ENCODE peak calls at places on chromosomes 3 and 15, in eight cellular contexts. I is transverse colon, G is stomach, K is spleen, U is breast epithelium, A is GM23338, X is SK-N-MC, E is endothelial cell of umbilical vein. T is an unnamed sample.

GRCh38 chr3:177448987-177449975 is 252.0 kb upstream of the TBL1XR1 start:
- DNase-seq in X (peak; percentile 77), K (peak; percentile 82), U (peak; percentile 73), G (no peak), A (no peak), E (no peak), I (no peak), T (no peak)

GRCh38 chr3:134959516-134959915 is 164.5 kb downstream of the EPHB1 start:
- DNase-seq in X (no peak), I (no peak), G (no peak), A (no peak), U (no peak), K (no peak), E (no peak), T (no peak)

GRCh38 chr3:52402101-52402521 is 42.8 kb downstream of the SEMA3G start:
- DNase-seq in U (no peak), X (no peak), I (no peak), G (no peak), K (peak; percentile 72), E (no peak), A (no peak), T (no peak)

GRCh38 chr3:71512000-71512399 is 71.5 kb downstream of the FOXP1 start:
- DNase-seq in X (no peak), A (peak; percentile 88), E (no peak), I (peak; percentile 16), G (no peak), K (no peak), U (no peak), T (no peak)

GRCh38 chr3:47024932-47025331 is 45.5 kb downstream of the NBEAL2 start:
- DNase-seq in X (no peak), U (no peak), I (no peak), K (no peak), A (no peak), E (no peak), G (no peak), T (no peak)

GRCh38 chr3:71890356-71890931 is 105.5 kb upstream of the PROK2 start:
- DNase-seq in G (no peak), U (no peak), E (no peak), I (no peak), A (no peak), X (no peak), K (no peak), T (no peak)

GRCh38 chr3:72791132-72791531 is 57.1 kb downstream of the SHQ1 start:
- DNase-seq in X (no peak), K (no peak), I (no peak), A (no peak), U (no peak), E (peak; percentile 16), G (no peak), T (no peak)

GRCh38 chr15:70852501-70853269 is 1.3 kb downstream of the LARP6 start:
- DNase-seq in I (no peak), A (no peak), U (no peak), E (peak; percentile 28), X (no peak), K (no peak), G (no peak), T (no peak)

GRCh38 chr3:191376742-191377141 is 46.4 kb upstream of the UTS2B start:
- DNase-seq in U (no peak), A (no peak), E (peak; percentile 92), K (no peak), X (peak; percentile 22), G (no peak), I (no peak), T (no peak)

GRCh38 chr3:117873236-117873635 is 1161.4 kb downstream of the IGSF11 start:
- DNase-seq in U (no peak), X (no peak), I (peak; percentile 10), G (no peak), K (no peak), E (peak; percentile 34), A (no peak), T (no peak)

GRCh38 chr3:178436773-178437172 is 99.5 kb upstream of the KCNMB2 start:
- DNase-seq in K (no peak), I (no peak), U (no peak), E (peak; percentile 44), A (peak; percentile 66), X (peak; percentile 53), G (no peak), T (no peak)

GRCh38 chr3:42019144-42019952 is 57.4 kb upstream of the ULK4 start:
- DNase-seq in E (peak; percentile 39), U (no peak), X (no peak), K (no peak), A (no peak), G (peak; percentile 48), I (peak; percentile 37), T (no peak)

GRCh38 chr3:177378168-177378567 is 180.9 kb upstream of the TBL1XR1 start:
- DNase-seq in E (no peak), K (no peak), I (no peak), U (no peak), G (no peak), X (no peak), A (no peak), T (no peak)

GRCh38 chr3:24365168-24365567 is 129.5 kb downstream of the THRB start:
- DNase-seq in E (peak; percentile 97), K (no peak), X (no peak), G (peak; percentile 72), A (no peak), I (peak; percentile 63), U (peak; percentile 51), T (no peak)

GRCh38 chr3:104452697-104453096 is 914.0 kb upstream of the ALCAM start:
- DNase-seq in X (no peak), I (no peak), K (no peak), E (no peak), A (no peak), G (no peak), U (no peak), T (no peak)

GRCh38 chr3:192022412-192022811 is 561.4 kb downstream of the PYDC2 start:
- DNase-seq in U (no peak), G (no peak), A (no peak), K (no peak), X (no peak), I (no peak), E (no peak), T (no peak)

DNA sequence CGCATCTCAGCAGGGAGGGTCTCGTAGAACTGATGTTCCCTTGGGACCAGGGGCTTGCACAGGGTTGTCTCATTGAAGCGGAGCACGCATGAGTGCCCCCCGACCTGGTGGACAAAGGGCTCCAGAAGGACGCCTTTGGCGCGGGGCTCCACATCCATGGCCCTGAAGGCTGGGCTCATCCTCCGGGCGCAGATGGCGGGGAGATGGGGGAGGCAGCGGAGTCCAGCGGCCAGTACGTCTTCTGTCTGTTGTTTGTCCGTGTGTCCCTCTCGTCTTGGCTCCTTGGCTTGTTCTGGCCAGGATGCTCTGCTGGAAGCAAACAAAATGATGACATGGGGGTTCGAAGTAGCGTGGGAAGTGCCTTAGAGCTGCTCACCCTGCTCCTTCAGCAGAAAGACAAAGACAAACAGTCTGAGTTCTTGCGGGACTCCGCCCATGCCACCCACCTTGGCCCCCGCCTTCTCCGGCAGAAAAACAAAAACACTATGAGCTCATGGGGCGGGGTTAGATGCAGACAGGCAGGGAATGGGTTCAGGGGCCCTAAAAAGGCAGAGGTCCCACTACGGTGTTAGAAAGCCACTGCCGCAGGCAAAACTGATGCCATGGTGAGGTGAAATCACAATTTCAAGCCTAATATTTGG is 9.5 kb upstream of the NCKIPSD start:
- DNase-seq in U (peak; percentile 77), E (peak; percentile 57), X (no peak), I (peak; percentile 56), G (peak; percentile 34), A (peak; percentile 94), K (peak; percentile 66), T (no peak)
- TF ChIP-seq POLR2AphosphoS5 in U (peak; percentile 19), E (peak; percentile 37), X (no peak), I (no peak), G (no peak), A (no peak), K (no peak), T (peak; percentile 30)

GRCh38 chr15:40098489-40099261 is 10.0 kb downstream of the BMF start:
- DNase-seq in U (peak; percentile 64), E (peak; percentile 97), I (peak; percentile 80), A (peak; percentile 47), K (peak; percentile 90), G (peak; percentile 82), X (peak; percentile 73), T (no peak)
- H3K4me3 ChIP-seq in U (no peak overlapping the region), E (no peak overlapping the region), I (no peak overlapping the region), A (no peak overlapping the region), K (no peak overlapping the region), G (no peak overlapping the region), X (peak overlapping the region; percentile 67), T (no peak overlapping the region)

GRCh38 chr15:90596943-90597342 is 67.2 kb downstream of the CRTC3 start:
- DNase-seq in E (no peak), U (no peak), I (no peak), G (no peak), K (peak; percentile 78), X (no peak), A (no peak), T (no peak)

GRCh38 chr15:90598679-90599078 is 69.0 kb downstream of the CRTC3 start:
- DNase-seq in K (no peak), X (no peak), G (no peak), A (no peak), I (no peak), E (no peak), U (no peak), T (no peak)

GRCh38 chr15:90598053-90598577 is 68.4 kb downstream of the CRTC3 start:
- DNase-seq in U (no peak), X (no peak), K (peak; percentile 81), E (peak; percentile 7), I (peak; percentile 79), A (peak; percentile 69), G (peak; percentile 79), T (no peak)

GRCh38 chr15:90599116-90599515 is 69.4 kb downstream of the CRTC3 start:
- DNase-seq in U (no peak), G (no peak), A (no peak), K (no peak), X (no peak), I (no peak), E (no peak), T (no peak)

DNA sequence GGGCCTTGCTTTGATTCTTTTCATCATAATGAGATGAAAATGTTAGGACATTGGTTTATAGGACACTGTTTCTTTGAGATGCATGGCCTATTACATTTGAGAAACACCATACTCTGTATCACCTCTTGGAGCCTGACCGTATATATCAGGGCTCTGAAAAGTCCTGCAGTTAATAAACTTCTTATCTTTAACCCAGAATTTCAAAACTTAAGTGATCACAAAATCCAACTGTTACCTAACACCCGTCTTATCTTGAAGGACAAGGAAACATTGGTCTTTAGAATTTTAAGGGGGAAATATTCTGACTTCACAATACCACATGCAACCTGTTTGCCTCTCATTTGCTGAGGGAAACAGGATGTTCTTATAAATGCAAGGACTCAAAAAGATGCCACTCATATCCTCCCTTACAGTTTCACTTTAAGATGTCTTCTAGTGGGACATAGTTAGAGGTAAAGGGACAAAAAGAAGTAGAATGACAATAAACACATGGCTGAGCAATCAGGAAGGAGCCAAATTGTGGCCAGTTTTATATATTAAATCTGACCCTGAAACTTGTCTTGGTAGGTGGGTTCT is 67.8 kb downstream of the CRTC3 start:
- DNase-seq in G (no peak), X (no peak), I (no peak), U (no peak), A (no peak), E (no peak), K (no peak), T (no peak)
- TF ChIP-seq POLR2AphosphoS5 in G (no peak), X (no peak), I (no peak), U (no peak), A (no peak), E (no peak), K (no peak), T (no peak)

DNA sequence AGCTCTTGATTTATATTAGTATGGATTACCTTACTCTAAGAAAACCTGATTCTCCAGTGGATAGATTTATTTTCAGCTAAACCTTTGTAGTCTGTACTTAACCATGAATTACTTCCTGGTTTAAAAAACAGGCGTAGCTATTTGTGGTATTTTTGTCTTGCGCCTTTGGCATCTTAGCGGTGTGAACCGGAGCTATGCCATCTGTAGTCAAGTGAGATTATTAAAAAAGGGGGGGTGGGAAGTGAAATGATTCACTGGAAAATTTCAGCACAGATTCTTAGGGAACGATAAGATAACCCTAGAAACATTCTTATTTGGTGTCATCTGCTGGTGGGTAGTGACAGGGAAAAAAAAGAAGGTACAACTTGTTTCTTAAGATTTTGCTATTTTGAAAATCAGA is 44.2 kb downstream of the PSMD6 start:
- DNase-seq in A (no peak), G (no peak), X (no peak), E (no peak), U (peak; percentile 66), I (no peak), K (no peak), T (no peak)
- H3K4me3 ChIP-seq in A (no peak overlapping the region), G (no peak overlapping the region), X (no peak overlapping the region), E (no peak overlapping the region), U (no peak overlapping the region), I (no peak overlapping the region), K (no peak overlapping the region), T (no peak overlapping the region)

T was measured in esophagus muscularis mucosa.